ENCODE peak calls at places on chromosomes 1 and 21, in ten cellular contexts. E, V, Y, P, A, Z, K, M, C and U are unnamed samples.

GRCh38 chr1:61208815-61209214 is 126.5 kb downstream of the NFIA start:
- DNase-seq in M (no peak), Z (no peak), V (no peak), Y (no peak), K (no peak), P (no peak), C (no peak), E (no peak), A (no peak), U (no peak)

GRCh38 chr1:243275316-243275715 is 19.5 kb downstream of the SDCCAG8 start:
- DNase-seq in P (no peak), C (no peak), Y (no peak), A (no peak), K (no peak), E (no peak), Z (no peak), M (no peak), V (no peak), U (no peak)

GRCh38 chr1:206912445-206913095 is 9.2 kb downstream of the FCMR start:
- DNase-seq in P (peak; percentile 75), E (peak; percentile 68), K (peak; percentile 71), V (peak; percentile 60), Z (peak; percentile 89), Y (peak; percentile 43), A (no peak), M (peak; percentile 83), C (peak; percentile 76), U (peak; percentile 49)

GRCh38 chr21:42474043-42474831 is 21.8 kb downstream of the RSPH1 start:
- DNase-seq in M (peak; percentile 48), Z (peak; percentile 14), K (no peak), C (no peak), Y (no peak), V (no peak), P (no peak), E (no peak), A (no peak), U (no peak)

GRCh38 chr1:23627065-23627464 is 64.5 kb upstream of the RPL11 start:
- DNase-seq in C (no peak), Z (no peak), Y (no peak), A (no peak), E (no peak), V (peak; percentile 25), P (no peak), M (no peak), K (no peak), U (no peak)

GRCh38 chr1:161045749-161046573 is at the start of gene USF1:
- DNase-seq in Z (peak; percentile 91), V (peak; percentile 91), Y (peak; percentile 85), E (peak; percentile 97), P (peak; percentile 91), M (peak; percentile 92), K (peak; percentile 93), C (peak; percentile 98), A (peak; percentile 85), U (peak; percentile 88)

GRCh38 chr1:225763815-225764548 is 13.6 kb upstream of the SRP9 start:
- DNase-seq in P (no peak), M (no peak), Z (no peak), K (no peak), A (no peak), Y (no peak), E (peak; percentile 52), V (no peak), C (no peak), U (no peak)

GRCh38 chr1:227898502-227899140 is 49.1 kb downstream of the WNT9A start:
- DNase-seq in K (no peak), Z (no peak), C (no peak), E (no peak), M (no peak), A (no peak), Y (no peak), P (peak; percentile 12), V (peak; percentile 0), U (no peak)

GRCh38 chr1:118325545-118326225 is 140.7 kb upstream of the SPAG17 start:
- DNase-seq in Y (no peak), M (no peak), K (no peak), C (no peak), V (no peak), E (no peak), Z (no peak), P (no peak), A (no peak), U (no peak)

GRCh38 chr1:112465122-112465521 is 43.6 kb upstream of the WNT2B start:
- DNase-seq in Z (no peak), V (no peak), M (no peak), C (no peak), A (no peak), P (no peak), Y (no peak), E (peak; percentile 72), K (no peak), U (no peak)

GRCh38 chr1:109723351-109723750 is 11.3 kb downstream of the GSTM5 start:
- DNase-seq in K (no peak), E (no peak), Z (no peak), M (no peak), A (no peak), C (no peak), V (no peak), P (no peak), Y (no peak), U (no peak)

GRCh38 chr1:62826892-62827291 is 43.0 kb downstream of the ATG4C start:
- DNase-seq in P (no peak), M (no peak), Y (no peak), Z (no peak), A (no peak), E (no peak), C (no peak), V (no peak), K (no peak), U (no peak)

GRCh38 chr1:198530964-198531363 is 9.5 kb downstream of the ATP6V1G3 start:
- DNase-seq in Y (no peak), M (no peak), C (peak; percentile 75), Z (peak; percentile 91), A (no peak), K (no peak), E (no peak), P (peak; percentile 26), V (no peak), U (no peak)

GRCh38 chr1:47784294-47784650 is 212.9 kb downstream of the TRABD2B start:
- DNase-seq in A (no peak), V (no peak), C (no peak), K (no peak), M (no peak), E (no peak), Y (no peak), Z (no peak), P (no peak), U (no peak)

GRCh38 chr1:178941849-178942248 is 71.0 kb upstream of the ANGPTL1 start:
- DNase-seq in K (no peak), P (no peak), C (no peak), Y (no peak), M (no peak), V (no peak), Z (no peak), A (peak; percentile 46), E (no peak), U (no peak)

GRCh38 chr21:45283019-45283610 is 4.6 kb downstream of the POFUT2 start:
- DNase-seq in C (no peak), K (no peak), V (no peak), E (no peak), Z (no peak), Y (no peak), P (no peak), A (no peak), M (no peak), U (no peak)

GRCh38 chr1:20361401-20361800 is 70.7 kb downstream of the VWA5B1 start:
- DNase-seq in C (no peak), Y (no peak), Z (no peak), M (no peak), P (no peak), A (no peak), E (no peak), K (no peak), V (no peak), U (no peak)

GRCh38 chr1:99680258-99680657 is 34.3 kb downstream of the PALMD start:
- DNase-seq in K (no peak), P (no peak), A (no peak), Z (no peak), M (no peak), E (peak; percentile 50), V (no peak), C (no peak), Y (no peak), U (no peak)